ENCODE peak calls at places on chromosomes 2 and 18, in nine cellular contexts. J is brain microvascular endothelial cell, Q is K562, R is A673, T is heart right ventricle, B is astrocyte of the spinal cord, U is ovary, N is fibroblast of pulmonary artery, Y is BJ. X is an unnamed sample.

GRCh38 chr2:233831861-233832260 is 22.5 kb downstream of the HJURP start:
- DNase-seq in N (no peak), R (no peak), T (no peak), Q (no peak), Y (no peak), B (no peak), U (no peak), J (no peak), X (no peak)

GRCh38 chr2:6973895-6974545 is 56.8 kb downstream of the RNF144A start:
- DNase-seq in J (no peak), U (no peak), Q (no peak), N (no peak), Y (no peak), B (no peak), T (no peak), R (no peak), X (no peak)

GRCh38 chr18:13163167-13163927 is 55.2 kb upstream of the LDLRAD4 start:
- DNase-seq in Q (no peak), B (peak), R (no peak), Y (no peak), U (no peak), N (no peak), T (no peak), J (no peak), X (peak)

GRCh38 chr2:231196592-231196991 is 1.8 kb upstream of the ARMC9 start:
- DNase-seq in R (no peak), B (no peak), N (no peak), J (no peak), U (no peak), T (no peak), Y (no peak), Q (no peak), X (no peak)

GRCh38 chr18:44818148-44818547 is 137.5 kb downstream of the SETBP1 start:
- DNase-seq in Y (no peak), T (no peak), U (no peak), Q (no peak), N (no peak), R (no peak), J (no peak), B (no peak), X (no peak)

GRCh38 chr2:172082105-172082943 is 3.0 kb upstream of the DLX1 start:
- DNase-seq in N (no peak), T (no peak), J (no peak), U (no peak), Y (no peak), Q (no peak), B (no peak), R (no peak), X (no peak)

GRCh38 chr2:96088340-96089335 is 27.7 kb downstream of the ADRA2B start:
- DNase-seq in U (peak), T (no peak), Y (no peak), N (no peak), J (no peak), R (no peak), B (no peak), Q (no peak), X (no peak)

GRCh38 chr18:48575658-48576453 is 37.0 kb downstream of the CTIF start:
- DNase-seq in Y (no peak), R (no peak), U (no peak), J (peak), Q (no peak), B (peak), T (no peak), N (no peak), X (no peak)

GRCh38 chr2:212228651-212229253 is 309.9 kb downstream of the ERBB4 start:
- DNase-seq in N (peak), B (peak), Q (no peak), R (no peak), T (no peak), J (no peak), U (no peak), Y (no peak), X (peak)

GRCh38 chr2:112794131-112794733 is 9.9 kb upstream of the IL1A start:
- DNase-seq in Q (peak), B (peak), T (no peak), N (peak), U (no peak), J (peak), R (no peak), Y (peak), X (peak)

GRCh38 chr2:178279142-178279541 is 84.8 kb downstream of the OSBPL6 start:
- DNase-seq in R (peak), N (peak), Y (peak), B (peak), T (no peak), U (no peak), Q (peak), J (peak), X (peak)

GRCh38 chr2:1613731-1614354 is 130.5 kb downstream of the PXDN start:
- DNase-seq in N (peak), T (peak), R (peak), U (no peak), Y (no peak), Q (peak), B (peak), J (peak), X (no peak)

GRCh38 chr2:26169681-26170414 is 3.0 kb upstream of the GAREM2 start:
- DNase-seq in U (no peak), B (no peak), J (no peak), Y (no peak), R (no peak), Q (no peak), N (no peak), T (no peak), X (no peak)

GRCh38 chr2:234996467-234997270 is 44.9 kb downstream of the SH3BP4 start:
- DNase-seq in T (no peak), Q (no peak), N (peak), J (peak), Y (no peak), R (peak), B (peak), U (no peak), X (no peak)

GRCh38 chr2:232434563-232435374 is 21.2 kb upstream of the ALPI start:
- DNase-seq in U (no peak), Q (no peak), R (no peak), N (no peak), B (no peak), J (no peak), Y (no peak), T (no peak), X (no peak)

DNA sequence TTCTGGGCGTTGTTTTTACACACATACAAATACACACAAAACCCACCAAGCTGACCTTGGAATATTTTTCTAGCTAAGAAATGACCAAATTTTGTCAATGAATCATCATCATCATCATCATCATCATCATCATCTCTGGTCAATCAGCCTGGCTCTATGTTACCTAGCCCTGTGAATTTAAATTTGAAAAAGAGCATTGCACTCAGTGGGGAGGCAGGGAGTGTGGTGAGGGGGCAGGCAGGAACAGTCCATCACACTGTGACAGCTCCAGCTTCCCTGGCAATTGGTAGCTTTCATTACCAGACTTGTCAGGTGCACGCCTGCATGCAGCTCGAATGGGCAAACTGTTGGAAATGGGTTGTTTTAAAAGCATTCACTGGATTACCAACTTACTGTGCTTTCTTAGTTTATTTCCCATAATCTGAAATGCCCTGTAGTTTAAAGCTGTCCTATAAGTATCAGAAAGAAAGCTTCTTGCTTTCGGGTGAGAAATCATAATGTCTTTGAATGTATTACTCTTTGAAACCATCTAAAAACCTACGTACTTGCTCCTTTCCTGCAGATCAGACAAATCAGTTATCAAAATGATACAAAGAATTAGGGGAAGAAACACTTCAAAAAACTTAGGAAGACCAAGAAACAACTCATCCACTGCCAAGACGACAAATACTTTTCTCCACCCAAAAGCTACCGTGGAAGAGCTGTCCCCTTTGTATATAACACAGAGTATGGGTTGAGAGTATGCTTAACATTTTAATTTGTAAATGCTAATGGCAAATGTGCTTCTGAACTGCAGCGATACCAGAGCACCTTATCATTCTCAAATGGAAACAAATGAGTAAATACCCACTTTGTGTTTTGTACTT is 6.7 kb upstream of the POU3F3 start:
- DNase-seq in J (no peak), N (no peak), B (peak), Y (no peak), R (no peak), U (no peak), Q (no peak), T (no peak), X (no peak)
- H3K4me3 ChIP-seq in J (no peak), N (no peak), B (no peak), Y (no peak), R (no peak), U (no peak), Q (no peak), T (no peak), X (no peak)

GRCh38 chr2:230069418-230069817 is 694 bp upstream of the SLC16A14 start:
- DNase-seq in T (no peak), Y (no peak), U (no peak), N (no peak), B (no peak), J (no peak), R (no peak), Q (no peak), X (no peak)

GRCh38 chr2:230071421-230071820 is 2.7 kb upstream of the SLC16A14 start:
- DNase-seq in Q (no peak), U (no peak), J (no peak), N (no peak), B (no peak), Y (no peak), T (no peak), R (no peak), X (no peak)

GRCh38 chr2:230068658-230069080 is at the start of gene SLC16A14:
- DNase-seq in Y (no peak), T (no peak), R (peak), B (peak), U (no peak), N (peak), J (peak), Q (no peak), X (peak)

DNA sequence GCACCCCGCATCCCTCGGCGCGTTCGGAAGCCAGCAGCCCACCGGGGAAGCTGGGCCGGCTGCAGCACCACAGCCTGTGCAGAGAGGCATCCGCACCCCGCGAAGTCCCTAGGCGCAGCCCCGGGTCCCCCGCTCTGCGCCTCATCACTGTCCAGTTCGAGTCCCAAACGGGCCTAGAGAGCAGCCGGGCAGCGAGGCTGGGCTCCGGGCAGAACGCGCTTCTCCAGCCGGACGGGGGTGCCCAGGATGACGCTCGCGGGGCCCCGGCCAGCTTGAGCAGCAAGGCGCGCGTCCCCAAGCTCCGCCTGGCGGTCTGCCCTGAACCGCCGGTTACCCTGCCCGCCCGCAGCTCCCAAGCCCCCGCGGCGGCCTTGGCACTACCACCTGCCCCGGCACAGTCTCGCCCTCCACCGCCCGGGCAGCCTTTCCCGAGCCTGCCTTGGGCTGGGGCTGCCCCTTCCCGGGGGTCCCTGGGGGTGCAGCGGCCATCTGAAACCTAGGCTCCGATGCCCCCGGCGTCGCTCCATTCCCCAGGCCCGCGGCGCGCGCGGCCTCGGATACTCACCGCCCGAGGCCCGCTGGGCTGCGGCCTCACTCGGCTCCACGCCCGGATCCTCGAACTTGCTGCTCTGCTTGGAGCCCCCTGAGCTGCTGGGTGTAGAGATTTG is 600 bp downstream of the SLC16A14 start:
- DNase-seq in U (peak), R (peak), B (peak), Q (no peak), J (peak), Y (no peak), N (peak), T (peak), X (peak)
- TF ChIP-seq CTCF in U (no peak), R (peak), B (peak), Q (no peak), J (no peak), Y (no peak), N (no peak), T (peak), X (no peak)

DNA sequence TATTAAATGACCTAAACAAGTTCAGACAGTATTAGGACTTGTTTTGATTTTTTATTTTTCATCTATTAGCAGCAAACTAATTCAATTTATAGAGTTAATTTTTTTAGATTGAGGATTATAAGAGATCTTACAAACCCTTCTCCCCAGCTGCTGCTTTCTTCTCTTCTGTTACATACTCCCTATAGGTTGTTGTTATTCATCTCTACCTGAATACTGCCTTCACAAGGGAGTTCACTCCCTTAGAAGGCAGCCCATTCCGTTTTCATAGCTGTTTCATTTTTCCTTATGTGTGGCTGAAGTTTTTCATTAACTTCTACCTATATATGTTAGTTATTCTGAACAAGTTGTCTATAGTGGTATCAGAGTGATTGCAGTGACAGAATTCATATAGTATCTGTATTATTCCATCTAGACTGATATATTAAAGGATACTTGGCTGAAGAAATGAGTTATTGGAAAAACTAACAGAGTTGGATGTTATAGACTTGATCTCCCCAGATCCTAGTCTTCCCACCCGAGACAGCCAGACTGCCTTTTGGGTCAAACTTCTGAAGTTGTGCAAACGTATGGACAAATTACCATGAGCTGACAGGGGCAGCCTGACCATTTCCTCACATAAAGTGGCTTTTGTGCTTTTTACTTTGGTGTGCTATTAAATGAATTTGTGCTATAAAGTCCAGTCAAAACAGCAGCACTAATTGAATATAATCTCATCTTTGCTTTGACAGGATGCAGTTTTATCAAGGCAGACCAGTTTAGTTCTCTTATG is 8.7 kb downstream of the GLS start:
- DNase-seq in B (no peak), U (no peak), T (no peak), R (no peak), J (no peak), Q (no peak), Y (no peak), N (no peak), X (no peak)
- H3K4me3 ChIP-seq in B (no peak), U (no peak), T (no peak), R (no peak), J (no peak), Q (no peak), Y (no peak), N (no peak), X (no peak)

GRCh38 chr2:149169653-149170052 is 131.2 kb downstream of the LYPD6B start:
- DNase-seq in Q (no peak), U (no peak), R (no peak), Y (no peak), N (no peak), B (no peak), J (no peak), T (no peak), X (peak)
- TF ChIP-seq CTCF in Q (no peak), U (no peak), R (no peak), Y (no peak), N (no peak), B (no peak), J (no peak), T (no peak), X (no peak)

GRCh38 chr2:33021542-33022259 is 74.9 kb downstream of the LTBP1 start:
- DNase-seq in B (peak), T (no peak), U (no peak), N (peak), R (peak), J (peak), Y (peak), Q (peak), X (peak)
- H3K4me3 ChIP-seq in B (no peak), T (no peak), U (no peak), N (no peak), R (no peak), J (no peak), Y (no peak), Q (no peak), X (no peak)

GRCh38 chr2:37417321-37417720 is 72.9 kb downstream of the QPCT start:
- DNase-seq in B (peak), J (peak), R (no peak), T (no peak), Y (peak), Q (no peak), N (peak), U (no peak), X (peak)

GRCh38 chr2:37414470-37414949 is 70.1 kb downstream of the QPCT start:
- DNase-seq in Y (peak), B (peak), T (no peak), Q (peak), J (peak), U (no peak), R (peak), N (peak), X (peak)

GRCh38 chr2:37415128-37415817 is 70.8 kb downstream of the QPCT start:
- DNase-seq in Q (peak), N (peak), B (peak), J (no peak), Y (no peak), U (no peak), R (peak), T (no peak), X (peak)

DNA sequence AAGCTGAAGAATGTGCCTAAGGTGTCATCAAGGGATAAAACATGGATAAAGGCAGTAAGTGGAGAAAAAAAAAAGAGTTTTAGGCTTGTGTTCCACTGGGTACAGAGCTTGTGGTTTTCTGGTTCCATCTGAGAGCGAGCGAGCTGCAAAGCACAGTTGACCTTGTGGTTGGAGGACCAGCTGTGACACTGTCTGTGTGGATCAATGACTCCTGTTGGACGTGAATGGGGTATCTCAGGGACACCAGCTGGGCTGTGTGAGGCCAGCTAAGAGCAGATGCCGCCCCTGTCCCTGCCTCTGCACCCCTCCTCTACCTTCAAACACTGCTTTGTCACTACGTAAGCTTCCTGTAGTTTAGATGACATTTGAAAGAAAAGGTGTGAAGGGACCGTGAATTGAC is 67.8 kb downstream of the QPCT start:
- DNase-seq in U (no peak), N (no peak), Q (no peak), B (no peak), J (no peak), T (no peak), Y (no peak), R (no peak), X (no peak)
- TF ChIP-seq CTCF in U (no peak), N (no peak), Q (no peak), B (no peak), J (no peak), T (no peak), Y (no peak), R (no peak), X (no peak)

DNA sequence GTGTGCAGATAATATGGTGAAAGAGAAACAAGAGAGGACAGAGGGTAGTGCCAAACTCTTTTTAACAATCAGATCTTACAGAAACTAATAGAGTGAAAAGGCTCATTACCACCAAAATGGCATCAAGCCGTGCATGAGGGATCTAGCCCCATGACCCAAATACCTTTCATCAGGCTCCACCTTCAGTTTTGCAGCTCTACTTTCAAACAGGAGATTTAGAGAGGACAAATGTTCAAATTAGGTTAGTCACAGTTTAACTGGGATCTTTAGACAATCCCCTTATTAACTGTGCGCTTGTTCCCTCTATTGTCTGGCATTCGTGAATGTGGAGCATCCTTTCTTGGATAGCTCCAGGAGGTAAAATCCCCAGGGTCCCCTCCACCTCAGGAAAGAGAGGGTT is 1209.3 kb upstream of the CHAC2 start:
- DNase-seq in N (no peak), J (no peak), Q (no peak), Y (no peak), U (no peak), T (no peak), R (no peak), B (no peak), X (no peak)
- H3K4me3 ChIP-seq in N (no peak), J (no peak), Q (no peak), Y (no peak), U (no peak), T (no peak), R (no peak), B (no peak), X (no peak)

DNA sequence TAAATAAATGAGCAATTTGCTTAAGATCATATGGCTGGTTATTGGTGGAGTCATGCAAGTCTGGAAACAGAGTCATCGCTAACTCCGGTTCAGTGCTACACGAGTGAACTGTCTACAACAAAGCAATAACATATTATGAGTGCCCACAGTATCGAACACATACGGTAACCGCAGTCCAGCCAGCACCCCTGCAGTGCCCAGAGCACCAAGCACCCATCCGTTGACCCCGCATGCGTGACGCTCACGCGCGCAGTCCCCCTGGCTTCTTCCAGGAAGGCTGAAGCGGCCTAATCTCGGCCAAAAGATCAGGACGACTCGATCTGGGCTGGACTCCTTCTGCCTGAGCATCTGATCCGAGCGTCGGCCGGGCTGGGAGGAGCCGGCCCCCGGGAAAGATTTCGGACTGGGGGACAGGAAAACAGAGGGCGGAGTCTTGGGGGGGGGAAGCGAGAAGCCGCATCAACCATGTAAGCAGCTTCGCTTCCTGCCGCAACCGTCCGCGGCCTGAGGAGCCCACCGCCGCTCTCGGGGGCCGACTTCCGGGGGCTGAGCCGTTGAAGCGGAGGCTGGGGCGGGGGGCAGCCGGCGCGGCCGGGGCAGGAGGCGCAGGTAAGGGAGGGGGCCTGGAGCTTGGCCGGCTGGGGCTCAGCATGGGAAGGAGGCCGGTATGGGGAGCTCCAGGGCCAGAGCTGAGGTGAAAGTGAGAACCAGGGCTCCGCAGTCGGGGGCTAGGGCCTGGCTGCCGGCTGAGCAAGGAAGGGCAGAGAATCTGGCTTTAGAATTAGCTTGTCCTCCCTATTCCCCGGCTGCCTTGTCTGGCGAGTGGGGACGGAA is at the start of gene PIKFYVE:
- DNase-seq in R (peak), J (peak), Y (peak), N (peak), Q (peak), T (peak), U (peak), B (peak), X (peak)
- TF ChIP-seq CTCF in R (no peak), J (peak), Y (no peak), N (no peak), Q (no peak), T (no peak), U (no peak), B (no peak), X (no peak)

X was measured in foreskin fibroblast.